ENCODE peak calls at places on chromosome 17, in nine cellular contexts. One of them, this sample, is unnamed.

GRCh38 chr17:70172449-70172848 is 3.1 kb downstream of the KCNJ2 start:
- DNase-seq in stomach: no peak
- DNase-seq in neural crest cell: no peak
- DNase-seq in osteocyte: no peak
- DNase-seq in AG04449: no peak
- DNase-seq in cardiac fibroblast: no peak
- DNase-seq in HFFc6: no peak
- DNase-seq in AG09319: no peak
- DNase-seq in ovary: no peak
- DNase-seq in this sample: no peak

GRCh38 chr17:39867084-39867890 is 715 bp upstream of the ZPBP2 start:
- DNase-seq in stomach: no peak
- DNase-seq in neural crest cell: no peak
- DNase-seq in osteocyte: no peak
- DNase-seq in AG04449: no peak
- DNase-seq in cardiac fibroblast: no peak
- DNase-seq in HFFc6: no peak
- DNase-seq in AG09319: no peak
- DNase-seq in ovary: no peak
- DNase-seq in this sample: no peak

GRCh38 chr17:82333279-82334171 is at the start of gene SECTM1:
- DNase-seq in stomach: peak; percentile 60
- DNase-seq in neural crest cell: no peak
- DNase-seq in osteocyte: peak; percentile 91
- DNase-seq in AG04449: no peak
- DNase-seq in cardiac fibroblast: peak; percentile 41
- DNase-seq in HFFc6: peak; percentile 51
- DNase-seq in AG09319: no peak
- DNase-seq in ovary: peak; percentile 74
- DNase-seq in this sample: no peak

GRCh38 chr17:42312035-42312284 is 23.7 kb downstream of the STAT5A start:
- DNase-seq in stomach: no peak
- DNase-seq in neural crest cell: no peak
- DNase-seq in osteocyte: no peak
- DNase-seq in AG04449: no peak
- DNase-seq in cardiac fibroblast: no peak
- DNase-seq in HFFc6: no peak
- DNase-seq in AG09319: no peak
- DNase-seq in ovary: no peak
- DNase-seq in this sample: no peak

GRCh38 chr17:42438600-42439567 is 15.8 kb upstream of the CAVIN1 start:
- DNase-seq in stomach: peak; percentile 46
- DNase-seq in neural crest cell: peak; percentile 25
- DNase-seq in osteocyte: no peak
- DNase-seq in AG04449: no peak
- DNase-seq in cardiac fibroblast: peak; percentile 55
- DNase-seq in HFFc6: no peak
- DNase-seq in AG09319: no peak
- DNase-seq in ovary: no peak
- DNase-seq in this sample: no peak

GRCh38 chr17:8623591-8623990 is 6.9 kb downstream of the MYH10 start:
- DNase-seq in stomach: no peak
- DNase-seq in neural crest cell: no peak
- DNase-seq in osteocyte: no peak
- DNase-seq in AG04449: no peak
- DNase-seq in cardiac fibroblast: peak; percentile 52
- DNase-seq in HFFc6: no peak
- DNase-seq in AG09319: no peak
- DNase-seq in ovary: no peak
- DNase-seq in this sample: no peak

GRCh38 chr17:16917995-16918394 is 53.9 kb downstream of the TNFRSF13B start:
- DNase-seq in stomach: peak; percentile 16
- DNase-seq in neural crest cell: no peak
- DNase-seq in osteocyte: peak; percentile 42
- DNase-seq in AG04449: no peak
- DNase-seq in cardiac fibroblast: no peak
- DNase-seq in HFFc6: no peak
- DNase-seq in AG09319: no peak
- DNase-seq in ovary: no peak
- DNase-seq in this sample: peak; percentile 60

GRCh38 chr17:66964083-66964771 is at the start of gene CACNG4:
- DNase-seq in stomach: no peak
- DNase-seq in neural crest cell: peak; percentile 49
- DNase-seq in osteocyte: no peak
- DNase-seq in AG04449: no peak
- DNase-seq in cardiac fibroblast: no peak
- DNase-seq in HFFc6: no peak
- DNase-seq in AG09319: no peak
- DNase-seq in ovary: no peak
- DNase-seq in this sample: peak; percentile 76

GRCh38 chr17:39863918-39864746 is at the start of gene IKZF3:
- DNase-seq in stomach: peak; percentile 84
- DNase-seq in neural crest cell: peak; percentile 49
- DNase-seq in osteocyte: no peak
- DNase-seq in AG04449: no peak
- DNase-seq in cardiac fibroblast: peak; percentile 17
- DNase-seq in HFFc6: no peak
- DNase-seq in AG09319: no peak
- DNase-seq in ovary: no peak
- DNase-seq in this sample: peak; percentile 76

GRCh38 chr17:64707077-64707591 is 45.0 kb upstream of the SMURF2 start:
- DNase-seq in stomach: peak; percentile 77
- DNase-seq in neural crest cell: no peak
- DNase-seq in osteocyte: peak; percentile 86
- DNase-seq in AG04449: peak; percentile 96
- DNase-seq in cardiac fibroblast: peak; percentile 97
- DNase-seq in HFFc6: peak; percentile 99
- DNase-seq in AG09319: peak; percentile 90
- DNase-seq in ovary: peak; percentile 68
- DNase-seq in this sample: no peak

GRCh38 chr17:75096082-75096625 is 8.4 kb downstream of the SLC16A5 start:
- DNase-seq in stomach: peak; percentile 92
- DNase-seq in neural crest cell: no peak
- DNase-seq in osteocyte: no peak
- DNase-seq in AG04449: no peak
- DNase-seq in cardiac fibroblast: peak; percentile 69
- DNase-seq in HFFc6: peak; percentile 58
- DNase-seq in AG09319: no peak
- DNase-seq in ovary: no peak
- DNase-seq in this sample: no peak

GRCh38 chr17:65196617-65197016 is 59.4 kb downstream of the RGS9 start:
- DNase-seq in stomach: no peak
- DNase-seq in neural crest cell: no peak
- DNase-seq in osteocyte: no peak
- DNase-seq in AG04449: no peak
- DNase-seq in cardiac fibroblast: no peak
- DNase-seq in HFFc6: no peak
- DNase-seq in AG09319: no peak
- DNase-seq in ovary: no peak
- DNase-seq in this sample: no peak

GRCh38 chr17:77535435-77535834 is 394.7 kb downstream of the SEC14L1 start:
- DNase-seq in stomach: peak; percentile 79
- DNase-seq in neural crest cell: no peak
- DNase-seq in osteocyte: no peak
- DNase-seq in AG04449: no peak
- DNase-seq in cardiac fibroblast: no peak
- DNase-seq in HFFc6: no peak
- DNase-seq in AG09319: no peak
- DNase-seq in ovary: no peak
- DNase-seq in this sample: no peak

GRCh38 chr17:77692571-77693161 is 265.8 kb upstream of the TNRC6C start:
- DNase-seq in stomach: no peak
- DNase-seq in neural crest cell: no peak
- DNase-seq in osteocyte: peak; percentile 65
- DNase-seq in AG04449: no peak
- DNase-seq in cardiac fibroblast: peak; percentile 9
- DNase-seq in HFFc6: peak; percentile 12
- DNase-seq in AG09319: no peak
- DNase-seq in ovary: no peak
- DNase-seq in this sample: peak; percentile 42

GRCh38 chr17:43599835-43600234 is 53.7 kb upstream of the ETV4 start:
- DNase-seq in stomach: no peak
- DNase-seq in neural crest cell: no peak
- DNase-seq in osteocyte: no peak
- DNase-seq in AG04449: no peak
- DNase-seq in cardiac fibroblast: peak; percentile 89
- DNase-seq in HFFc6: peak; percentile 73
- DNase-seq in AG09319: peak; percentile 44
- DNase-seq in ovary: no peak
- DNase-seq in this sample: no peak

GRCh38 chr17:47956818-47957590 is 679 bp downstream of the PRR15L start:
- DNase-seq in stomach: no peak
- DNase-seq in neural crest cell: no peak
- DNase-seq in osteocyte: no peak
- DNase-seq in AG04449: no peak
- DNase-seq in cardiac fibroblast: no peak
- DNase-seq in HFFc6: no peak
- DNase-seq in AG09319: no peak
- DNase-seq in ovary: no peak
- DNase-seq in this sample: no peak
- TF ChIP-seq CTCF in stomach: no peak
- TF ChIP-seq CTCF in neural crest cell: no peak
- TF ChIP-seq CTCF in osteocyte: no peak
- TF ChIP-seq CTCF in AG04449: no peak
- TF ChIP-seq CTCF in cardiac fibroblast: no peak
- TF ChIP-seq CTCF in HFFc6: no peak
- TF ChIP-seq CTCF in AG09319: no peak
- TF ChIP-seq CTCF in ovary: no peak
- TF ChIP-seq CTCF in this sample: no peak

GRCh38 chr17:51119415-51120356 is 982 bp downstream of the SPAG9 start:
- DNase-seq in stomach: peak; percentile 44
- DNase-seq in neural crest cell: peak; percentile 29
- DNase-seq in osteocyte: peak; percentile 85
- DNase-seq in AG04449: no peak
- DNase-seq in cardiac fibroblast: peak; percentile 51
- DNase-seq in HFFc6: peak; percentile 10
- DNase-seq in AG09319: no peak
- DNase-seq in ovary: peak; percentile 35
- DNase-seq in this sample: peak; percentile 70
- TF ChIP-seq CTCF in stomach: no peak
- TF ChIP-seq CTCF in neural crest cell: no peak
- TF ChIP-seq CTCF in osteocyte: peak; percentile 58
- TF ChIP-seq CTCF in AG04449: peak; percentile 5
- TF ChIP-seq CTCF in cardiac fibroblast: peak; percentile 21
- TF ChIP-seq CTCF in HFFc6: peak; percentile 44
- TF ChIP-seq CTCF in AG09319: peak; percentile 28
- TF ChIP-seq CTCF in ovary: peak; percentile 40
- TF ChIP-seq CTCF in this sample: peak; percentile 44

GRCh38 chr17:76276461-76277299 is 11.5 kb downstream of the UBALD2 start:
- DNase-seq in stomach: no peak
- DNase-seq in neural crest cell: no peak
- DNase-seq in osteocyte: no peak
- DNase-seq in AG04449: no peak
- DNase-seq in cardiac fibroblast: peak; percentile 28
- DNase-seq in HFFc6: peak; percentile 77
- DNase-seq in AG09319: peak; percentile 50
- DNase-seq in ovary: no peak
- DNase-seq in this sample: no peak

GRCh38 chr17:76276069-76276431 is 10.9 kb downstream of the UBALD2 start:
- DNase-seq in stomach: no peak
- DNase-seq in neural crest cell: no peak
- DNase-seq in osteocyte: no peak
- DNase-seq in AG04449: no peak
- DNase-seq in cardiac fibroblast: no peak
- DNase-seq in HFFc6: no peak
- DNase-seq in AG09319: no peak
- DNase-seq in ovary: no peak
- DNase-seq in this sample: no peak

GRCh38 chr17:76278268-76278908 is 13.2 kb downstream of the UBALD2 start:
- DNase-seq in stomach: no peak
- DNase-seq in neural crest cell: no peak
- DNase-seq in osteocyte: no peak
- DNase-seq in AG04449: no peak
- DNase-seq in cardiac fibroblast: no peak
- DNase-seq in HFFc6: no peak
- DNase-seq in AG09319: no peak
- DNase-seq in ovary: no peak
- DNase-seq in this sample: no peak

GRCh38 chr17:76278952-76279741 is 14.0 kb downstream of the UBALD2 start:
- DNase-seq in stomach: peak; percentile 95
- DNase-seq in neural crest cell: peak; percentile 88
- DNase-seq in osteocyte: peak; percentile 95
- DNase-seq in AG04449: peak; percentile 14
- DNase-seq in cardiac fibroblast: peak; percentile 84
- DNase-seq in HFFc6: peak; percentile 59
- DNase-seq in AG09319: peak; percentile 41
- DNase-seq in ovary: peak; percentile 91
- DNase-seq in this sample: peak; percentile 90

DNA sequence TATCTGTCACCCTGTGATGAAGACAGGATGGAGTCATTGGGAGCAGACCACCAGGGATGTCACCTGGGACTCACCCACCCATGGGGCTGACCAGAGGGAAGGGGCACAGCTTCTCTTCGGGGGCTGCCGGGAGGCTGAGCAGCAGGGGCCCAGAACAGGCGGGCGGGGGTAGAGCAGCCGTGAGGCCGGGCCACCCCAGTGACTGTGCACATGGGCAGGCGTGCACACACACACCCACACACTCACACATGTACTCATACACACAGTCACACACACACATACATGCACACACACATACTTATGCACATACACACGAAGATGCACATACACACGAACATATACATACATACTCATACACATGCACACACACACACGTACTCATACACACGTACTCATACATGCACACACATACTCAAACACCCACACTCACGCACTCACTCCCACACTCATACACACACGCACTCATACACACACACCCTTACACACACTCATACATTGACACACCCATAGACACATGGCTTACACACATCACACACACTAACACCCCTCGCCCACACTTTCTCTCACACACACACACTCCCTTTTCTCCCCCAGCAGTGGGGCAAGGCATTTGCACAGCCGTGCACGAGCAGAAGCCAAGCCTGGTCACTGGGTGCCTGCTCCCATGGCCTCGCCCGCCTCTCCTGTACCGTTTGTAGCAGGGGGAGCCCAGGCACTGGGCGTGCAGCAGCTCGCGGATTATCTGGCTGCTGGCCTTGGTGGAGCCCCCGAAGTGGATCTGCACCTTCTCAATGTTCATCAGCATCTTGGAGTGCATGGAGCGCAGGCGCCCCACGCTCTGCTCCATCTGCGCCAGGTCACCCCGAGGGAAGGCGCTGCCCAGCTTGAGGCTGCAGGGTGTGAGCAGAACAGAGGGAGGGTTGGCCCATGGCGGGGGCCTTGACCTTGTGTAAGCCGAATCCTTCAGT is 12.4 kb downstream of the UBALD2 start:
- DNase-seq in stomach: no peak
- DNase-seq in neural crest cell: no peak
- DNase-seq in osteocyte: no peak
- DNase-seq in AG04449: no peak
- DNase-seq in cardiac fibroblast: no peak
- DNase-seq in HFFc6: no peak
- DNase-seq in AG09319: no peak
- DNase-seq in ovary: no peak
- DNase-seq in this sample: no peak
- TF ChIP-seq CTCF in stomach: no peak
- TF ChIP-seq CTCF in neural crest cell: no peak
- TF ChIP-seq CTCF in osteocyte: no peak
- TF ChIP-seq CTCF in AG04449: no peak
- TF ChIP-seq CTCF in cardiac fibroblast: no peak
- TF ChIP-seq CTCF in HFFc6: no peak
- TF ChIP-seq CTCF in AG09319: no peak
- TF ChIP-seq CTCF in ovary: no peak
- TF ChIP-seq CTCF in this sample: no peak

GRCh38 chr17:57485566-57485865 is 229.2 kb downstream of the MSI2 start:
- DNase-seq in stomach: no peak
- DNase-seq in neural crest cell: no peak
- DNase-seq in osteocyte: no peak
- DNase-seq in AG04449: no peak
- DNase-seq in cardiac fibroblast: no peak
- DNase-seq in HFFc6: no peak
- DNase-seq in AG09319: no peak
- DNase-seq in ovary: no peak
- DNase-seq in this sample: no peak
- TF ChIP-seq CTCF in stomach: no peak
- TF ChIP-seq CTCF in neural crest cell: no peak
- TF ChIP-seq CTCF in osteocyte: no peak
- TF ChIP-seq CTCF in AG04449: no peak
- TF ChIP-seq CTCF in cardiac fibroblast: no peak
- TF ChIP-seq CTCF in HFFc6: no peak
- TF ChIP-seq CTCF in AG09319: no peak
- TF ChIP-seq CTCF in ovary: no peak
- TF ChIP-seq CTCF in this sample: no peak

This sample was measured in type B pancreatic cell.